ENCODE peak calls at places on chromosomes 4 and X, in eight cellular contexts. L, W, S, I, A, H, G and B are unnamed samples.

GRCh38 chr4:1210971-1211370 is 38.0 kb downstream of the CTBP1 start:
- DNase-seq in S (no peak), W (no peak), L (no peak), A (no peak), H (no peak), G (peak), I (no peak), B (no peak)

GRCh38 chrX:99761731-99762130 is 648.3 kb downstream of the PCDH19 start:
- DNase-seq in A (no peak), W (no peak), S (no peak), I (no peak), G (no peak), L (no peak), H (no peak), B (no peak)

GRCh38 chrX:107562482-107562881 is 65.8 kb upstream of the PRPS1 start:
- DNase-seq in G (no peak), L (no peak), A (no peak), S (no peak), I (no peak), H (no peak), W (no peak), B (peak)

GRCh38 chr4:146059153-146059552 is 116.4 kb upstream of the LSM6 start:
- DNase-seq in S (no peak), I (no peak), L (no peak), G (no peak), W (peak), A (no peak), H (no peak), B (no peak)

GRCh38 chrX:49972313-49972712 is 49.9 kb downstream of the CLCN5 start:
- DNase-seq in G (no peak), S (no peak), A (no peak), I (no peak), H (no peak), L (no peak), W (no peak), B (no peak)

GRCh38 chr4:139824882-139825522 is 159.4 kb downstream of the MGST2 start:
- DNase-seq in G (no peak), S (no peak), H (no peak), A (no peak), I (no peak), W (no peak), L (no peak), B (no peak)

GRCh38 chr4:89000844-89001360 is 56.1 kb downstream of the FAM13A start:
- DNase-seq in W (no peak), A (no peak), L (no peak), S (peak), G (no peak), H (peak), I (no peak), B (peak)

GRCh38 chr4:14863420-14864364 is 138.6 kb upstream of the CPEB2 start:
- DNase-seq in A (no peak), H (no peak), I (no peak), L (no peak), S (no peak), G (no peak), W (no peak), B (no peak)

GRCh38 chrX:147859666-147860065 is 52.1 kb upstream of the FMR1 start:
- DNase-seq in L (no peak), G (no peak), A (no peak), W (no peak), I (no peak), S (no peak), H (no peak), B (no peak)